ENCODE peak calls at places on chromosomes 11 and 22, in nine cellular contexts. M, W, P, F, V, C, Z, S and N are unnamed samples.

GRCh38 chr11:43458486-43458885 is 99.8 kb downstream of the TTC17 start:
- DNase-seq in M (no peak), W (no peak), P (no peak), F (no peak), V (no peak), C (no peak), Z (no peak), S (no peak), N (no peak)

GRCh38 chr22:33380789-33381530 is 322.8 kb upstream of the SYN3 start:
- DNase-seq in M (no peak), W (no peak), P (no peak), F (peak), V (no peak), C (no peak), Z (no peak), S (no peak), N (no peak)

GRCh38 chr11:33444835-33445594 is 187.8 kb downstream of the HIPK3 start:
- DNase-seq in M (no peak), W (no peak), P (no peak), F (no peak), V (no peak), C (no peak), Z (no peak), S (no peak), N (no peak)

GRCh38 chr22:44723801-44724200 is 21.8 kb downstream of the PRR5 start:
- DNase-seq in M (no peak), W (no peak), P (peak), F (peak), V (no peak), C (no peak), Z (no peak), S (no peak), N (no peak)

GRCh38 chr11:57116654-57117053 is 65.1 kb upstream of the LRRC55 start:
- DNase-seq in M (no peak), W (peak), P (peak), F (peak), V (no peak), C (peak), Z (peak), S (no peak), N (no peak)

GRCh38 chr11:47715082-47715669 is at the start of gene AGBL2:
- DNase-seq in M (peak), W (peak), P (no peak), F (peak), V (no peak), C (peak), Z (peak), S (peak), N (peak)

GRCh38 chr11:35115688-35116030 is 23.3 kb upstream of the CD44 start:
- DNase-seq in M (no peak), W (no peak), P (no peak), F (no peak), V (no peak), C (peak), Z (no peak), S (no peak), N (no peak)

GRCh38 chr22:35627267-35628041 is 10.3 kb upstream of the MB start:
- DNase-seq in M (peak), W (peak), P (peak), F (peak), V (no peak), C (no peak), Z (peak), S (peak), N (peak)

GRCh38 chr11:124586247-124586860 is 16.6 kb downstream of the OR8A1 start:
- DNase-seq in M (no peak), W (peak), P (peak), F (peak), V (no peak), C (peak), Z (peak), S (peak), N (peak)